ENCODE peak calls at places on chromosomes 13 and 19, in seven cellular contexts. J, Q, D, M, U, N and B are unnamed samples.

GRCh38 chr19:55080121-55080914 is 4.6 kb downstream of the EPS8L1 start:
- DNase-seq in Q (peak; percentile 87), M (no peak), J (no peak), D (peak; percentile 78), U (peak; percentile 78), N (peak; percentile 76), B (peak; percentile 90)

GRCh38 chr19:5104871-5105351 is 136.0 kb downstream of the KDM4B start:
- DNase-seq in J (no peak), M (peak; percentile 95), Q (no peak), N (no peak), D (no peak), U (no peak), B (no peak)

GRCh38 chr13:44109986-44110640 is 230.4 kb downstream of the LACC1 start:
- DNase-seq in J (no peak), M (no peak), D (no peak), Q (no peak), N (no peak), U (no peak), B (no peak)

GRCh38 chr13:110044521-110045200 is 258.3 kb upstream of the IRS2 start:
- DNase-seq in J (no peak), U (peak; percentile 82), D (no peak), N (peak; percentile 42), Q (no peak), M (no peak), B (peak; percentile 67)

GRCh38 chr13:52848455-52849190 is at the start of gene PCDH8:
- DNase-seq in M (no peak), N (peak; percentile 87), J (no peak), U (peak; percentile 6), D (no peak), Q (peak; percentile 92), B (no peak)

GRCh38 chr13:73179906-73180305 is 121.1 kb downstream of the KLF5 start:
- DNase-seq in J (no peak), M (no peak), U (no peak), Q (no peak), D (no peak), N (no peak), B (no peak)

GRCh38 chr13:110245421-110245899 is 61.5 kb downstream of the COL4A1 start:
- DNase-seq in D (no peak), N (no peak), M (no peak), J (no peak), Q (no peak), U (peak; percentile 68), B (no peak)

GRCh38 chr13:81770868-81771505 is 1430.1 kb upstream of the SPRY2 start:
- DNase-seq in Q (no peak), D (no peak), J (no peak), U (no peak), N (no peak), M (no peak), B (no peak)

GRCh38 chr19:39436350-39436716 is 584 bp upstream of the RPS16 start:
- DNase-seq in U (peak; percentile 38), M (no peak), N (no peak), D (no peak), J (no peak), Q (no peak), B (no peak)

GRCh38 chr19:2552859-2553258 is 76.9 kb downstream of the GADD45B start:
- DNase-seq in Q (no peak), N (no peak), U (peak; percentile 39), J (no peak), M (no peak), D (peak; percentile 47), B (no peak)

GRCh38 chr13:72397265-72397664 is 330.2 kb downstream of the MZT1 start:
- DNase-seq in U (no peak), D (no peak), Q (no peak), N (no peak), J (no peak), M (no peak), B (no peak)

GRCh38 chr19:4913996-4914735 is 4.9 kb downstream of the UHRF1 start:
- DNase-seq in Q (no peak), U (peak; percentile 43), J (no peak), D (no peak), N (no peak), M (no peak), B (no peak)

GRCh38 chr13:36551445-36551844 is 119.2 kb downstream of the CCNA1 start:
- DNase-seq in N (no peak), J (no peak), Q (no peak), D (no peak), U (no peak), M (no peak), B (no peak)

GRCh38 chr19:48553676-48554384 is 1.9 kb downstream of the SULT2B1 start:
- DNase-seq in N (no peak), Q (peak; percentile 97), D (no peak), U (peak; percentile 79), M (peak; percentile 34), J (no peak), B (peak; percentile 61)

GRCh38 chr13:67343777-67344176 is 113.6 kb upstream of the PCDH9 start:
- DNase-seq in U (no peak), D (no peak), J (no peak), N (peak; percentile 42), M (no peak), Q (no peak), B (no peak)

GRCh38 chr19:55519461-55520311 is 17.2 kb downstream of the SBK2 start:
- DNase-seq in N (no peak), D (no peak), J (no peak), M (no peak), Q (no peak), U (peak; percentile 95), B (peak; percentile 63)

GRCh38 chr19:43623889-43624670 is 4.7 kb upstream of the ZNF428 start:
- DNase-seq in M (no peak), U (no peak), D (no peak), N (no peak), Q (peak; percentile 67), J (no peak), B (no peak)

GRCh38 chr19:7442423-7442822 is 46.4 kb downstream of the PEX11G start:
- DNase-seq in J (no peak), M (no peak), U (no peak), Q (no peak), D (no peak), N (no peak), B (no peak)

GRCh38 chr13:21429217-21429616 is 29.9 kb downstream of the ZDHHC20 start:
- DNase-seq in U (no peak), Q (no peak), N (no peak), J (no peak), M (no peak), D (no peak), B (no peak)

GRCh38 chr13:35838356-35838755 is 292.8 kb downstream of the DCLK1 start:
- DNase-seq in Q (no peak), D (no peak), J (no peak), M (no peak), U (peak; percentile 82), N (no peak), B (peak; percentile 72)

GRCh38 chr19:29483944-29484581 is 41.7 kb upstream of the VSTM2B start:
- DNase-seq in D (peak; percentile 21), M (no peak), Q (peak; percentile 45), U (no peak), J (no peak), N (no peak), B (peak; percentile 3)

GRCh38 chr13:42654760-42655159 is 80.8 kb downstream of the TNFSF11 start:
- DNase-seq in M (no peak), J (no peak), D (no peak), Q (no peak), U (peak; percentile 43), N (no peak), B (no peak)

GRCh38 chr13:99206226-99206625 is 5.6 kb downstream of the UBAC2 start:
- DNase-seq in U (no peak), N (no peak), Q (no peak), M (no peak), D (no peak), J (no peak), B (no peak)

GRCh38 chr19:5587661-5588060 is 19.9 kb upstream of the TINCR start:
- DNase-seq in M (no peak), N (peak; percentile 54), Q (no peak), J (no peak), D (no peak), U (no peak), B (no peak)

GRCh38 chr13:22717036-22717435 is 463.7 kb upstream of the SGCG start:
- DNase-seq in N (no peak), D (no peak), U (no peak), J (no peak), Q (no peak), M (no peak), B (no peak)